ENCODE peak calls at places on chromosomes 3 and 15, in nine cellular contexts. G is pons, V is ACHN, L is RCC 7860, T is non-pigmented ciliary epithelial cell, M is astrocyte of the spinal cord, I is left ventricle myocardium inferior, R is A172, U is islet precursor cell. O is an unnamed sample.

GRCh38 chr3:191972714-191973398 is 511.9 kb downstream of the PYDC2 start:
- DNase-seq in G (no peak), V (no peak), L (no peak), T (no peak), M (no peak), I (no peak), R (no peak), U (peak; percentile 35), O (no peak)

GRCh38 chr15:76217029-76217866 is 94.0 kb downstream of the ETFA start:
- DNase-seq in G (no peak), V (no peak), L (peak; percentile 60), T (no peak), M (peak; percentile 72), I (no peak), R (peak; percentile 77), U (no peak), O (no peak)

GRCh38 chr3:86087160-86087871 is 903.6 kb downstream of the VGLL3 start:
- DNase-seq in G (no peak), V (no peak), L (no peak), T (no peak), M (no peak), I (no peak), R (no peak), U (no peak), O (no peak)

GRCh38 chr3:119973276-119973675 is 121.0 kb downstream of the GSK3B start:
- DNase-seq in G (no peak), V (no peak), L (peak; percentile 16), T (no peak), M (no peak), I (no peak), R (no peak), U (no peak), O (peak; percentile 62)

GRCh38 chr15:36005542-36005941 is 459.6 kb upstream of the DPH6 start:
- DNase-seq in G (no peak), V (no peak), L (no peak), T (no peak), M (no peak), I (no peak), R (no peak), U (no peak), O (no peak)

GRCh38 chr3:23645533-23646196 is 160.1 kb upstream of the UBE2E1 start:
- DNase-seq in G (no peak), V (no peak), L (no peak), T (no peak), M (no peak), I (no peak), R (no peak), U (no peak), O (no peak)

GRCh38 chr3:134356411-134357040 is 17.7 kb downstream of the AMOTL2 start:
- DNase-seq in G (no peak), V (no peak), L (no peak), T (no peak), M (no peak), I (no peak), R (no peak), U (peak; percentile 45), O (no peak)

GRCh38 chr15:40386480-40386879 is 4.0 kb downstream of the KNSTRN start:
- DNase-seq in G (no peak), V (no peak), L (no peak), T (no peak), M (no peak), I (no peak), R (no peak), U (no peak), O (no peak)

GRCh38 chr3:130838898-130839572 is 54.8 kb upstream of the ATP2C1 start:
- DNase-seq in G (peak; percentile 47), V (no peak), L (no peak), T (no peak), M (no peak), I (no peak), R (no peak), U (no peak), O (no peak)

GRCh38 chr3:52891164-52891563 is 6.2 kb downstream of the STIMATE start:
- DNase-seq in G (no peak), V (no peak), L (no peak), T (no peak), M (no peak), I (no peak), R (no peak), U (peak; percentile 46), O (no peak)

GRCh38 chr15:78065284-78065872 is 12.1 kb downstream of the TBC1D2B start:
- DNase-seq in G (peak; percentile 88), V (peak; percentile 90), L (peak; percentile 89), T (peak; percentile 98), M (peak; percentile 98), I (peak; percentile 55), R (peak; percentile 92), U (peak; percentile 90), O (peak; percentile 84)

GRCh38 chr15:60351066-60351465 is 46.7 kb downstream of the ANXA2 start:
- DNase-seq in G (peak; percentile 34), V (peak; percentile 30), L (peak; percentile 20), T (no peak), M (no peak), I (no peak), R (no peak), U (no peak), O (no peak)

GRCh38 chr3:184453296-184453695 is 73.4 kb downstream of the CHRD start:
- DNase-seq in G (no peak), V (no peak), L (no peak), T (no peak), M (no peak), I (no peak), R (no peak), U (no peak), O (no peak)

GRCh38 chr3:140323561-140323960 is 354.3 kb upstream of the TRIM42 start:
- DNase-seq in G (no peak), V (no peak), L (no peak), T (peak; percentile 8), M (no peak), I (no peak), R (peak; percentile 39), U (no peak), O (no peak)

GRCh38 chr15:83310521-83311456 is 26.3 kb upstream of the BNC1 start:
- DNase-seq in G (no peak), V (no peak), L (no peak), T (no peak), M (no peak), I (no peak), R (no peak), U (no peak), O (no peak)

GRCh38 chr3:12462159-12462962 is 21.9 kb upstream of the TSEN2 start:
- DNase-seq in G (no peak), V (no peak), L (no peak), T (no peak), M (no peak), I (no peak), R (no peak), U (no peak), O (no peak)

GRCh38 chr3:4740397-4741105 is 238.7 kb upstream of the BHLHE40 start:
- DNase-seq in G (no peak), V (no peak), L (no peak), T (no peak), M (no peak), I (no peak), R (no peak), U (no peak), O (no peak)

GRCh38 chr15:22880068-22880980 is 41.9 kb downstream of the NIPA2 start:
- DNase-seq in G (no peak), V (no peak), L (no peak), T (no peak), M (no peak), I (no peak), R (no peak), U (no peak), O (no peak)

GRCh38 chr3:184710870-184711365 is 946 bp downstream of the MAGEF1 start:
- DNase-seq in G (no peak), V (peak; percentile 6), L (no peak), T (no peak), M (no peak), I (no peak), R (no peak), U (peak; percentile 44), O (no peak)

GRCh38 chr15:29920515-29920914 is 98.2 kb upstream of the TJP1 start:
- DNase-seq in G (no peak), V (peak; percentile 70), L (peak; percentile 90), T (no peak), M (no peak), I (no peak), R (peak; percentile 81), U (peak; percentile 82), O (no peak)

GRCh38 chr3:182392182-182392917 is 401.0 kb upstream of the ATP11B start:
- DNase-seq in G (no peak), V (peak; percentile 4), L (no peak), T (no peak), M (no peak), I (no peak), R (no peak), U (no peak), O (no peak)

GRCh38 chr3:40915346-40915865 is 283.9 kb upstream of the CTNNB1 start:
- DNase-seq in G (peak; percentile 73), V (no peak), L (no peak), T (no peak), M (no peak), I (no peak), R (no peak), U (no peak), O (no peak)

GRCh38 chr3:111776844-111777483 is 82.1 kb upstream of the PHLDB2 start:
- DNase-seq in G (no peak), V (no peak), L (no peak), T (no peak), M (no peak), I (no peak), R (no peak), U (no peak), O (no peak)

GRCh38 chr3:129183569-129184395 is at the start of gene CNBP:
- DNase-seq in G (peak; percentile 92), V (peak; percentile 92), L (peak; percentile 89), T (peak; percentile 60), M (peak; percentile 94), I (peak; percentile 95), R (peak; percentile 92), U (peak; percentile 94), O (peak; percentile 95)

GRCh38 chr15:90064931-90065681 is 37.2 kb downstream of the IDH2 start:
- DNase-seq in G (peak; percentile 41), V (no peak), L (no peak), T (no peak), M (no peak), I (peak; percentile 80), R (no peak), U (no peak), O (no peak)

GRCh38 chr15:56919708-56920637 is 1.5 kb downstream of the TCF12 start:
- DNase-seq in G (no peak), V (peak; percentile 22), L (peak; percentile 10), T (no peak), M (peak; percentile 59), I (peak; percentile 19), R (peak; percentile 23), U (peak; percentile 74), O (no peak)

GRCh38 chr15:89333959-89334509 is 590 bp downstream of the POLG start:
- DNase-seq in G (no peak), V (peak; percentile 4), L (no peak), T (no peak), M (no peak), I (no peak), R (no peak), U (peak; percentile 66), O (no peak)

GRCh38 chr15:60426870-60427528 is 29.2 kb upstream of the ANXA2 start:
- DNase-seq in G (no peak), V (no peak), L (peak; percentile 43), T (no peak), M (peak; percentile 75), I (no peak), R (peak; percentile 60), U (no peak), O (no peak)

GRCh38 chr3:188401244-188401604 is 247.3 kb downstream of the LPP start:
- DNase-seq in G (no peak), V (no peak), L (no peak), T (no peak), M (no peak), I (no peak), R (no peak), U (no peak), O (no peak)

GRCh38 chr15:76401285-76401684 is 64.7 kb downstream of the ISL2 start:
- DNase-seq in G (no peak), V (no peak), L (no peak), T (no peak), M (no peak), I (no peak), R (no peak), U (no peak), O (peak; percentile 41)

GRCh38 chr3:172066880-172067778 is 27.8 kb downstream of the FNDC3B start:
- DNase-seq in G (no peak), V (no peak), L (no peak), T (no peak), M (no peak), I (no peak), R (no peak), U (no peak), O (no peak)

O was measured in HTR-8/SVneo.